ENCODE peak calls at places on chromosome 17, in seven cellular contexts. One of them, this sample, is unnamed.
A peak's percentile ranks its signal among the peaks of the same experiment; 100 is the strongest.

GRCh38 chr17:47315451-47316266 is 8.1 kb upstream of the EFCAB13 start:
- DNase-seq in MM.1S: peak; percentile 65
- DNase-seq in GM23338: peak; percentile 77
- DNase-seq in body of pancreas: peak; percentile 47
- DNase-seq in IMR-90: peak; percentile 99
- DNase-seq in upper lobe of right lung: no peak
- DNase-seq in cardiac muscle cell: peak; percentile 90
- DNase-seq in this sample: no peak

GRCh38 chr17:41784207-41784744 is 2.2 kb downstream of the JUP start:
- DNase-seq in MM.1S: no peak
- DNase-seq in GM23338: peak; percentile 75
- DNase-seq in body of pancreas: peak; percentile 61
- DNase-seq in IMR-90: peak; percentile 71
- DNase-seq in upper lobe of right lung: no peak
- DNase-seq in cardiac muscle cell: peak; percentile 77
- DNase-seq in this sample: no peak

GRCh38 chr17:5049314-5049819 is 14.1 kb upstream of the SLC52A1 start:
- DNase-seq in MM.1S: peak; percentile 18
- DNase-seq in GM23338: no peak
- DNase-seq in body of pancreas: no peak
- DNase-seq in IMR-90: no peak
- DNase-seq in upper lobe of right lung: no peak
- DNase-seq in cardiac muscle cell: no peak
- DNase-seq in this sample: no peak

GRCh38 chr17:74358696-74359095 is 3.0 kb downstream of the BTBD17 start:
- DNase-seq in MM.1S: no peak
- DNase-seq in GM23338: peak; percentile 38
- DNase-seq in body of pancreas: no peak
- DNase-seq in IMR-90: no peak
- DNase-seq in upper lobe of right lung: no peak
- DNase-seq in cardiac muscle cell: no peak
- DNase-seq in this sample: no peak

GRCh38 chr17:40452921-40453378 is 9.7 kb downstream of the IGFBP4 start:
- DNase-seq in MM.1S: no peak
- DNase-seq in GM23338: no peak
- DNase-seq in body of pancreas: no peak
- DNase-seq in IMR-90: peak; percentile 64
- DNase-seq in upper lobe of right lung: no peak
- DNase-seq in cardiac muscle cell: no peak
- DNase-seq in this sample: no peak

GRCh38 chr17:2598166-2598565 is 4.7 kb downstream of the PAFAH1B1 start:
- DNase-seq in MM.1S: no peak
- DNase-seq in GM23338: no peak
- DNase-seq in body of pancreas: no peak
- DNase-seq in IMR-90: peak; percentile 70
- DNase-seq in upper lobe of right lung: no peak
- DNase-seq in cardiac muscle cell: peak; percentile 68
- DNase-seq in this sample: no peak

GRCh38 chr17:80892900-80893603 is 98.6 kb upstream of the CHMP6 start:
- DNase-seq in MM.1S: no peak
- DNase-seq in GM23338: no peak
- DNase-seq in body of pancreas: no peak
- DNase-seq in IMR-90: peak; percentile 79
- DNase-seq in upper lobe of right lung: no peak
- DNase-seq in cardiac muscle cell: peak; percentile 51
- DNase-seq in this sample: no peak

GRCh38 chr17:55086635-55087058 is 118.1 kb downstream of the STXBP4 start:
- DNase-seq in MM.1S: no peak
- DNase-seq in GM23338: no peak
- DNase-seq in body of pancreas: no peak
- DNase-seq in IMR-90: peak; percentile 90
- DNase-seq in upper lobe of right lung: no peak
- DNase-seq in cardiac muscle cell: peak; percentile 89
- DNase-seq in this sample: no peak

GRCh38 chr17:45020354-45021138 is 30.9 kb downstream of the DCAKD start:
- DNase-seq in MM.1S: no peak
- DNase-seq in GM23338: peak; percentile 82
- DNase-seq in body of pancreas: peak; percentile 49
- DNase-seq in IMR-90: peak; percentile 22
- DNase-seq in upper lobe of right lung: no peak
- DNase-seq in cardiac muscle cell: peak; percentile 66
- DNase-seq in this sample: no peak

GRCh38 chr17:49708515-49709161 is 874 bp upstream of the SLC35B1 start:
- DNase-seq in MM.1S: no peak
- DNase-seq in GM23338: peak; percentile 61
- DNase-seq in body of pancreas: no peak
- DNase-seq in IMR-90: no peak
- DNase-seq in upper lobe of right lung: no peak
- DNase-seq in cardiac muscle cell: no peak
- DNase-seq in this sample: no peak

GRCh38 chr17:58648236-58648635 is 43.6 kb downstream of the TEX14 start:
- DNase-seq in MM.1S: no peak
- DNase-seq in GM23338: no peak
- DNase-seq in body of pancreas: no peak
- DNase-seq in IMR-90: no peak
- DNase-seq in upper lobe of right lung: no peak
- DNase-seq in cardiac muscle cell: no peak
- DNase-seq in this sample: no peak

GRCh38 chr17:70820276-70820675 is 650.9 kb downstream of the KCNJ2 start:
- DNase-seq in MM.1S: no peak
- DNase-seq in GM23338: no peak
- DNase-seq in body of pancreas: no peak
- DNase-seq in IMR-90: peak; percentile 59
- DNase-seq in upper lobe of right lung: no peak
- DNase-seq in cardiac muscle cell: no peak
- DNase-seq in this sample: no peak

GRCh38 chr17:80952291-80952690 is 39.4 kb upstream of the CHMP6 start:
- DNase-seq in MM.1S: no peak
- DNase-seq in GM23338: no peak
- DNase-seq in body of pancreas: no peak
- DNase-seq in IMR-90: no peak
- DNase-seq in upper lobe of right lung: peak; percentile 61
- DNase-seq in cardiac muscle cell: no peak
- DNase-seq in this sample: peak; percentile 22

DNA sequence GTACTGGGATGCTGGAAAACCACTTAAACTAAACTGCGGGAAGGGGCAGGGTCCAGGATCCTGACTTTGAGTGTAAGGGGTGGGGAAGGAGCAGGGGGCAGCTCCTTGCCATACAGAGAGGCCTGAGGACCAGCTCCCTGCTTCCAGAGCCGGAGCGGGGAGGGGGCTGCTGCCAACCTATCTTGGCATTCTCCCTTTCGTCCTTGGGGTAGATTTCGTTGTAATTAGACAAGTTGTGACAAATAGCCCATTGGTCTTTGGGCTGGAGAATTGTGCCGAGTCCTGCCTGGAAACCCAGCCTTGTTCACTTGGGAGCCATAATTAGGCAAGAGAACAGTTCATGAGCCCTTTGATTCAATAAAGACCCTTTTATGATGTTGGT is 175.5 kb downstream of the RAB11FIP4 start:
- DNase-seq in MM.1S: no peak
- DNase-seq in GM23338: no peak
- DNase-seq in body of pancreas: no peak
- DNase-seq in IMR-90: no peak
- DNase-seq in upper lobe of right lung: no peak
- DNase-seq in cardiac muscle cell: no peak
- DNase-seq in this sample: no peak
- H3K27me3 ChIP-seq in MM.1S: no peaks in the 10 kb centered on the region
- H3K27me3 ChIP-seq in GM23338: no peaks in the 10 kb centered on the region
- H3K27me3 ChIP-seq in body of pancreas: no peaks in the 10 kb centered on the region
- H3K27me3 ChIP-seq in IMR-90: no peaks in the 10 kb centered on the region
- H3K27me3 ChIP-seq in upper lobe of right lung: no peaks in the 10 kb centered on the region
- H3K27me3 ChIP-seq in cardiac muscle cell: peaks cover 7% of the 10 kb centered on the region
- H3K27me3 ChIP-seq in this sample: no peaks in the 10 kb centered on the region

DNA sequence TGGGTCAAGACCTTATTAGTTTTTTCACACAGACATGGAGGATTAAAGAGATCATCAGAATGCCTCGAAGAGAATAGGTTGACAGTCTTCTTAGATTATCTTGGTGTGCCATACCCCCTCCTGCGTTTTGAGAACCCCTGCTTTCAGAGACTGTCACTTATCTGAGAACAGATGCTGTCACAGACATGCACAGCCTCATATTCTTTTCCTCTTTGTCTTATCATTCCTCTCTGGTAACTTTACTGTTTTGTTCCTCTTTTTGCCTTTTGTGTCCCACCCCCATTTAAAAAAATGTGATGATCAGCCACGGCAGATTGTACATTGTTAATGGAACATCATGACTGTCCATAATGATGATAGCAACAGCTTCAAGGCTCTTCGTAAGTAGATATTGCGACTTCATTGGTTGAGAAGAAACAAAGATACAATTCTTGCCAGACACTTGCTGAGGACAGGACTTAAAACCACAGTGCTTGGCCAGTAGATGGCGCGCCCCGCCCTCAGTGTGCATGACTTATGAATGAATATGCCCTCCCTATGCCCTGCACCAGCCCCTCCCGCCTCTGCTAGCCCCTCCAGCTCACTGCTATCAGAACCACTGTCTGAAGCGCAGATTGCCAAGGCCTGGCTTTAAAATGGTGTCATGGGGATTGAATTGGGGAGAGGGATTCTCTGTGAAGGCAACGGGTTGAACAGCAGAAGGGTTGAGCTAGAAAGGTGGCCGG is 2.6 kb upstream of the PITPNC1 start:
- DNase-seq in MM.1S: peak; percentile 88
- DNase-seq in GM23338: peak; percentile 91
- DNase-seq in body of pancreas: peak; percentile 93
- DNase-seq in IMR-90: peak; percentile 83
- DNase-seq in upper lobe of right lung: peak; percentile 93
- DNase-seq in cardiac muscle cell: peak; percentile 90
- DNase-seq in this sample: peak; percentile 87
- H3K4me1 ChIP-seq in MM.1S: peaks cover 19% of the 10 kb centered on the region
- H3K4me1 ChIP-seq in GM23338: peaks cover 16% of the 10 kb centered on the region
- H3K4me1 ChIP-seq in body of pancreas: peaks cover 20% of the 10 kb centered on the region
- H3K4me1 ChIP-seq in IMR-90: peaks cover 7% of the 10 kb centered on the region
- H3K4me1 ChIP-seq in upper lobe of right lung: peaks cover 13% of the 10 kb centered on the region
- H3K4me1 ChIP-seq in cardiac muscle cell: peaks cover 2% of the 10 kb centered on the region
- H3K4me1 ChIP-seq in this sample: peaks cover 8% of the 10 kb centered on the region

GRCh38 chr17:12136243-12136642 is 115.6 kb downstream of the MAP2K4 start:
- DNase-seq in MM.1S: no peak
- DNase-seq in GM23338: no peak
- DNase-seq in body of pancreas: no peak
- DNase-seq in IMR-90: no peak
- DNase-seq in upper lobe of right lung: no peak
- DNase-seq in cardiac muscle cell: no peak
- DNase-seq in this sample: no peak

GRCh38 chr17:12136646-12137045 is 116.0 kb downstream of the MAP2K4 start:
- DNase-seq in MM.1S: no peak
- DNase-seq in GM23338: no peak
- DNase-seq in body of pancreas: no peak
- DNase-seq in IMR-90: no peak
- DNase-seq in upper lobe of right lung: no peak
- DNase-seq in cardiac muscle cell: no peak
- DNase-seq in this sample: no peak

GRCh38 chr17:12134101-12134500 is 113.4 kb downstream of the MAP2K4 start:
- DNase-seq in MM.1S: no peak
- DNase-seq in GM23338: no peak
- DNase-seq in body of pancreas: no peak
- DNase-seq in IMR-90: no peak
- DNase-seq in upper lobe of right lung: no peak
- DNase-seq in cardiac muscle cell: no peak
- DNase-seq in this sample: no peak

GRCh38 chr17:12133183-12133582 is 112.5 kb downstream of the MAP2K4 start:
- DNase-seq in MM.1S: no peak
- DNase-seq in GM23338: no peak
- DNase-seq in body of pancreas: no peak
- DNase-seq in IMR-90: peak; percentile 16
- DNase-seq in upper lobe of right lung: no peak
- DNase-seq in cardiac muscle cell: peak; percentile 14
- DNase-seq in this sample: peak; percentile 0

DNA sequence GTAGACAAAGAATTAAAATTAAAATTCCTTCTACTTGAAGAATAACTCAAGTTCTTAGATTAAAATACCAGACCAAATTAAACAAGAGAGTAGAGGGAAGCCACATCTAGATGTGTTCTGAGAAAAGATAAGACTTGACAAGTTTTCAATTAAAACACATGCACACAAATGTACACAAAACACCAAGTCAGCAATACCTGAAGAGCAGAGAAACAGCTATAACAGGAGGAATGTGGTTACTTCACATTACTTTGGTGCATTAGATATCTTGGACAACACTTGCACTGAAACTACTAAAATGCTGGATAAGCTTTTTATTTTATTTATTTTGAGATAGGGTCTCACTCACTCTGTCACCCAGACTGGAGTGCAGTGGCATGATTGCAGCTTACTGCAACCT is 113.9 kb downstream of the MAP2K4 start:
- DNase-seq in MM.1S: no peak
- DNase-seq in GM23338: no peak
- DNase-seq in body of pancreas: no peak
- DNase-seq in IMR-90: no peak
- DNase-seq in upper lobe of right lung: no peak
- DNase-seq in cardiac muscle cell: no peak
- DNase-seq in this sample: no peak
- TF ChIP-seq CTCF in MM.1S: no peak
- TF ChIP-seq CTCF in GM23338: no peak
- TF ChIP-seq CTCF in body of pancreas: no peak
- TF ChIP-seq CTCF in IMR-90: no peak
- TF ChIP-seq CTCF in upper lobe of right lung: no peak
- TF ChIP-seq CTCF in cardiac muscle cell: no peak
- TF ChIP-seq CTCF in this sample: no peak

GRCh38 chr17:10091051-10091450 is 107.4 kb downstream of the GAS7 start:
- DNase-seq in MM.1S: no peak
- DNase-seq in GM23338: no peak
- DNase-seq in body of pancreas: no peak
- DNase-seq in IMR-90: no peak
- DNase-seq in upper lobe of right lung: no peak
- DNase-seq in cardiac muscle cell: no peak
- DNase-seq in this sample: no peak

GRCh38 chr17:10094806-10095205 is 103.6 kb downstream of the GAS7 start:
- DNase-seq in MM.1S: no peak
- DNase-seq in GM23338: no peak
- DNase-seq in body of pancreas: no peak
- DNase-seq in IMR-90: no peak
- DNase-seq in upper lobe of right lung: no peak
- DNase-seq in cardiac muscle cell: peak; percentile 34
- DNase-seq in this sample: no peak

GRCh38 chr17:10089221-10089799 is 109.1 kb downstream of the GAS7 start:
- DNase-seq in MM.1S: no peak
- DNase-seq in GM23338: no peak
- DNase-seq in body of pancreas: no peak
- DNase-seq in IMR-90: peak; percentile 36
- DNase-seq in upper lobe of right lung: no peak
- DNase-seq in cardiac muscle cell: peak; percentile 41
- DNase-seq in this sample: no peak

GRCh38 chr17:10096556-10096955 is 101.8 kb downstream of the GAS7 start:
- DNase-seq in MM.1S: no peak
- DNase-seq in GM23338: no peak
- DNase-seq in body of pancreas: no peak
- DNase-seq in IMR-90: no peak
- DNase-seq in upper lobe of right lung: no peak
- DNase-seq in cardiac muscle cell: no peak
- DNase-seq in this sample: no peak

DNA sequence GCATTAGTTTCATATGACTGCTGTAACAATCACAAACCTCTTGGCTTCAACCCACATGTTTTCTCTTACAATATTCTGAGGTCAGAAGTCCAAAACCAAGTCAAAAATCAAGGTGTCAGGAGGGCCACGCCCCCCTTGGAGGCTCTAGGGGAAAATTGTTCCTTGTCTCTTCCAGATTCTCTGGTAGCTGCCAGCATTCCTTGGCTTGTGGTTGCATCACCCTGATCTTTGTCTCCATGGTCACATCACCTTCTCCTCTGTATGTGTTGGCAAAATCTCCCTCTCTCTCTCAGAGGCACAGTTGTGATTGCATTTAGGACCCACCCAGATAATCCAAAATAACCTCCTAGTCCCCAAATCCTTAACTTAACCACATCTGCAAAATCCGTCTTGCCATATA is 105.8 kb downstream of the GAS7 start:
- DNase-seq in MM.1S: no peak
- DNase-seq in GM23338: no peak
- DNase-seq in body of pancreas: no peak
- DNase-seq in IMR-90: no peak
- DNase-seq in upper lobe of right lung: no peak
- DNase-seq in cardiac muscle cell: no peak
- DNase-seq in this sample: no peak
- H3K27me3 ChIP-seq in MM.1S: no peaks in the 10 kb centered on the region
- H3K27me3 ChIP-seq in GM23338: no peaks in the 10 kb centered on the region
- H3K27me3 ChIP-seq in body of pancreas: no peaks in the 10 kb centered on the region
- H3K27me3 ChIP-seq in IMR-90: no peaks in the 10 kb centered on the region
- H3K27me3 ChIP-seq in upper lobe of right lung: no peaks in the 10 kb centered on the region
- H3K27me3 ChIP-seq in cardiac muscle cell: no peaks in the 10 kb centered on the region
- H3K27me3 ChIP-seq in this sample: no peaks in the 10 kb centered on the region